ENCODE peak calls at places on chromosomes 11 and 22, in five cellular contexts. One of them, this sample, is unnamed.

GRCh38 chr11:118010738-118011461 is 24.7 kb downstream of the IL10RA start:
- DNase-seq in fibroblast of the aortic adventitia: no peak
- DNase-seq in HFF-Myc: no peak
- DNase-seq in activated T-helper 1 cell treated with anti-CD3 and anti-CD28 coated beads, Interleukin-12 subunit alpha, Interleukin-12 subunit beta, Interleukin-2, Interleukin-4 antibody, amounts not matched to agents 30 ng/mL and 10 ng/mL and 1 ng/mL, durations not matched to agents 14 hours and 24 hours and 36 hours: no peak
- DNase-seq in WTC11: no peak
- DNase-seq in this sample: no peak

GRCh38 chr22:41656515-41656914 is 32.2 kb downstream of the SNU13 start:
- DNase-seq in fibroblast of the aortic adventitia: no peak
- DNase-seq in HFF-Myc: no peak
- DNase-seq in activated T-helper 1 cell treated with anti-CD3 and anti-CD28 coated beads, Interleukin-12 subunit alpha, Interleukin-12 subunit beta, Interleukin-2, Interleukin-4 antibody, amounts not matched to agents 30 ng/mL and 10 ng/mL and 1 ng/mL, durations not matched to agents 14 hours and 24 hours and 36 hours: no peak
- DNase-seq in WTC11: no peak
- DNase-seq in this sample: no peak

GRCh38 chr11:65180877-65181568 is 705 bp upstream of the CAPN1 start:
- DNase-seq in fibroblast of the aortic adventitia: peak; percentile 52
- DNase-seq in HFF-Myc: no peak
- DNase-seq in activated T-helper 1 cell treated with anti-CD3 and anti-CD28 coated beads, Interleukin-12 subunit alpha, Interleukin-12 subunit beta, Interleukin-2, Interleukin-4 antibody, amounts not matched to agents 30 ng/mL and 10 ng/mL and 1 ng/mL, durations not matched to agents 14 hours and 24 hours and 36 hours: peak; percentile 52
- DNase-seq in WTC11: peak; percentile 86
- DNase-seq in this sample: peak; percentile 41

GRCh38 chr22:46581580-46582244 is 38.5 kb upstream of the GRAMD4 start:
- DNase-seq in fibroblast of the aortic adventitia: no peak
- DNase-seq in HFF-Myc: no peak
- DNase-seq in activated T-helper 1 cell treated with anti-CD3 and anti-CD28 coated beads, Interleukin-12 subunit alpha, Interleukin-12 subunit beta, Interleukin-2, Interleukin-4 antibody, amounts not matched to agents 30 ng/mL and 10 ng/mL and 1 ng/mL, durations not matched to agents 14 hours and 24 hours and 36 hours: no peak
- DNase-seq in WTC11: no peak
- DNase-seq in this sample: no peak

GRCh38 chr11:74090701-74091100 is 80.1 kb downstream of the C2CD3 start:
- DNase-seq in fibroblast of the aortic adventitia: peak; percentile 15
- DNase-seq in HFF-Myc: no peak
- DNase-seq in activated T-helper 1 cell treated with anti-CD3 and anti-CD28 coated beads, Interleukin-12 subunit alpha, Interleukin-12 subunit beta, Interleukin-2, Interleukin-4 antibody, amounts not matched to agents 30 ng/mL and 10 ng/mL and 1 ng/mL, durations not matched to agents 14 hours and 24 hours and 36 hours: no peak
- DNase-seq in WTC11: no peak
- DNase-seq in this sample: no peak

GRCh38 chr11:37459430-37459829 is 861.4 kb upstream of the RAG2 start:
- DNase-seq in fibroblast of the aortic adventitia: no peak
- DNase-seq in HFF-Myc: no peak
- DNase-seq in activated T-helper 1 cell treated with anti-CD3 and anti-CD28 coated beads, Interleukin-12 subunit alpha, Interleukin-12 subunit beta, Interleukin-2, Interleukin-4 antibody, amounts not matched to agents 30 ng/mL and 10 ng/mL and 1 ng/mL, durations not matched to agents 14 hours and 24 hours and 36 hours: no peak
- DNase-seq in WTC11: no peak
- DNase-seq in this sample: no peak

GRCh38 chr11:44006882-44007495 is 40.8 kb upstream of the ACCSL start:
- DNase-seq in fibroblast of the aortic adventitia: no peak
- DNase-seq in HFF-Myc: no peak
- DNase-seq in activated T-helper 1 cell treated with anti-CD3 and anti-CD28 coated beads, Interleukin-12 subunit alpha, Interleukin-12 subunit beta, Interleukin-2, Interleukin-4 antibody, amounts not matched to agents 30 ng/mL and 10 ng/mL and 1 ng/mL, durations not matched to agents 14 hours and 24 hours and 36 hours: no peak
- DNase-seq in WTC11: no peak
- DNase-seq in this sample: no peak

GRCh38 chr22:19122752-19123492 is 710 bp upstream of the DGCR2 start:
- DNase-seq in fibroblast of the aortic adventitia: peak; percentile 9
- DNase-seq in HFF-Myc: no peak
- DNase-seq in activated T-helper 1 cell treated with anti-CD3 and anti-CD28 coated beads, Interleukin-12 subunit alpha, Interleukin-12 subunit beta, Interleukin-2, Interleukin-4 antibody, amounts not matched to agents 30 ng/mL and 10 ng/mL and 1 ng/mL, durations not matched to agents 14 hours and 24 hours and 36 hours: no peak
- DNase-seq in WTC11: no peak
- DNase-seq in this sample: no peak

GRCh38 chr11:2521681-2522630 is 77.1 kb downstream of the KCNQ1 start:
- DNase-seq in fibroblast of the aortic adventitia: no peak
- DNase-seq in HFF-Myc: no peak
- DNase-seq in activated T-helper 1 cell treated with anti-CD3 and anti-CD28 coated beads, Interleukin-12 subunit alpha, Interleukin-12 subunit beta, Interleukin-2, Interleukin-4 antibody, amounts not matched to agents 30 ng/mL and 10 ng/mL and 1 ng/mL, durations not matched to agents 14 hours and 24 hours and 36 hours: no peak
- DNase-seq in WTC11: peak; percentile 8
- DNase-seq in this sample: no peak

GRCh38 chr11:2741006-2741376 is 41.2 kb upstream of the KCNQ1OT1 start:
- DNase-seq in fibroblast of the aortic adventitia: no peak
- DNase-seq in HFF-Myc: no peak
- DNase-seq in activated T-helper 1 cell treated with anti-CD3 and anti-CD28 coated beads, Interleukin-12 subunit alpha, Interleukin-12 subunit beta, Interleukin-2, Interleukin-4 antibody, amounts not matched to agents 30 ng/mL and 10 ng/mL and 1 ng/mL, durations not matched to agents 14 hours and 24 hours and 36 hours: no peak
- DNase-seq in WTC11: no peak
- DNase-seq in this sample: no peak

GRCh38 chr11:56841210-56841810 is 92.8 kb upstream of the OR9G4 start:
- DNase-seq in fibroblast of the aortic adventitia: peak; percentile 78
- DNase-seq in HFF-Myc: peak; percentile 12
- DNase-seq in activated T-helper 1 cell treated with anti-CD3 and anti-CD28 coated beads, Interleukin-12 subunit alpha, Interleukin-12 subunit beta, Interleukin-2, Interleukin-4 antibody, amounts not matched to agents 30 ng/mL and 10 ng/mL and 1 ng/mL, durations not matched to agents 14 hours and 24 hours and 36 hours: peak; percentile 7
- DNase-seq in WTC11: peak; percentile 55
- DNase-seq in this sample: peak; percentile 42

This sample was measured in amniotic stem cell.